ENCODE peak calls at places on chromosomes 11 and 22, in eight cellular contexts. C is adrenal gland, K is astrocyte of the spinal cord, S is upper lobe of right lung, D is WTC11, U is heart right ventricle, L is brain microvascular endothelial cell, V is colonic mucosa. W is an unnamed sample.

GRCh38 chr11:70024036-70024772 is 53.9 kb upstream of the ANO1 start:
- DNase-seq in C (no peak), D (no peak), U (no peak), L (no peak), K (no peak), V (no peak), S (no peak), W (no peak)

GRCh38 chr11:26931248-26931631 is 62.7 kb upstream of the FIBIN start:
- DNase-seq in L (no peak), D (no peak), S (no peak), U (no peak), V (no peak), C (no peak), K (peak; percentile 61), W (no peak)

GRCh38 chr11:107859459-107860239 is 1.1 kb upstream of the SLC35F2 start:
- DNase-seq in L (no peak), K (no peak), S (no peak), D (peak; percentile 51), V (peak; percentile 76), U (peak; percentile 43), C (peak; percentile 30), W (no peak)

GRCh38 chr11:101096036-101096704 is 33.4 kb downstream of the PGR start:
- DNase-seq in D (peak; percentile 15), S (no peak), U (peak; percentile 23), V (no peak), L (peak; percentile 11), K (peak; percentile 6), C (peak; percentile 44), W (no peak)

GRCh38 chr22:19681863-19682245 is 32.4 kb upstream of the SEPTIN5 start:
- DNase-seq in V (no peak), S (no peak), K (no peak), L (no peak), C (no peak), U (no peak), D (no peak), W (no peak)

GRCh38 chr11:133927690-133928627 is 28.8 kb downstream of the IGSF9B start:
- DNase-seq in C (peak; percentile 70), K (peak; percentile 35), S (peak; percentile 80), L (peak; percentile 45), U (peak; percentile 67), V (peak; percentile 81), D (peak; percentile 83), W (peak; percentile 77)

GRCh38 chr11:9004310-9004945 is 627 bp upstream of the NRIP3 start:
- DNase-seq in D (peak; percentile 68), L (no peak), U (peak; percentile 21), S (peak; percentile 68), C (no peak), K (no peak), V (no peak), W (peak; percentile 3)

GRCh38 chr22:18068381-18068988 is 9.3 kb upstream of the PEX26 start:
- DNase-seq in D (no peak), V (no peak), S (peak; percentile 10), U (no peak), L (no peak), C (peak; percentile 13), K (no peak), W (no peak)

GRCh38 chr22:17707526-17707925 is 66.7 kb downstream of the BID start:
- DNase-seq in V (no peak), D (no peak), L (no peak), S (no peak), C (no peak), U (no peak), K (peak; percentile 48), W (no peak)

GRCh38 chr11:57514538-57515331 is 767 bp downstream of the SLC43A1 start:
- DNase-seq in U (peak; percentile 73), L (peak; percentile 16), D (peak; percentile 56), V (peak; percentile 83), S (peak; percentile 82), K (peak; percentile 30), C (peak; percentile 65), W (peak; percentile 15)

GRCh38 chr11:86576946-86577624 is 95.3 kb downstream of the ME3 start:
- DNase-seq in V (no peak), S (no peak), D (no peak), U (no peak), L (no peak), C (no peak), K (no peak), W (no peak)

GRCh38 chr11:132073787-132074186 is 703.4 kb downstream of the NTM start:
- DNase-seq in V (no peak), S (no peak), K (no peak), U (no peak), C (no peak), L (no peak), D (no peak), W (no peak)

GRCh38 chr11:78370406-78371172 is 47.0 kb downstream of the GAB2 start:
- DNase-seq in L (peak; percentile 38), V (no peak), S (no peak), D (no peak), C (no peak), K (peak; percentile 32), U (no peak), W (no peak)

GRCh38 chr11:877565-877964 is 33.0 kb downstream of the CHID1 start:
- DNase-seq in D (peak; percentile 82), K (no peak), C (no peak), V (no peak), S (no peak), L (no peak), U (no peak), W (no peak)

GRCh38 chr11:122981388-122982264 is at the start of gene BSX:
- DNase-seq in K (peak; percentile 47), D (peak; percentile 95), V (peak; percentile 38), S (peak; percentile 78), C (peak; percentile 64), U (peak; percentile 52), L (peak; percentile 38), W (peak; percentile 73)

GRCh38 chr11:63020671-63021255 is 5.1 kb upstream of the SLC22A8 start:
- DNase-seq in U (no peak), C (no peak), K (no peak), D (peak; percentile 85), L (no peak), V (peak; percentile 35), S (no peak), W (peak; percentile 33)

GRCh38 chr11:108496643-108497256 is 1.4 kb downstream of the POGLUT3 start:
- DNase-seq in K (peak; percentile 29), S (no peak), U (no peak), L (no peak), C (no peak), V (no peak), D (no peak), W (no peak)

GRCh38 chr11:133713406-133713805 is 131.9 kb downstream of the SPATA19 start:
- DNase-seq in L (no peak), S (no peak), D (no peak), K (no peak), U (no peak), C (no peak), V (no peak), W (no peak)

GRCh38 chr11:131136476-131136875 is 220.2 kb upstream of the SNX19 start:
- DNase-seq in C (no peak), U (no peak), V (no peak), D (no peak), L (peak; percentile 65), S (no peak), K (no peak), W (no peak)

GRCh38 chr11:8597182-8597581 is 3.2 kb upstream of the STK33 start:
- DNase-seq in V (no peak), S (no peak), C (no peak), D (no peak), K (peak; percentile 30), U (no peak), L (peak; percentile 76), W (no peak)

GRCh38 chr11:128908391-128909246 is 17.5 kb downstream of the KCNJ5 start:
- DNase-seq in V (peak; percentile 70), D (no peak), U (peak; percentile 72), S (no peak), K (peak; percentile 48), C (peak; percentile 90), L (peak; percentile 42), W (no peak)

GRCh38 chr22:37545703-37546435 is 14.4 kb upstream of the CDC42EP1 start:
- DNase-seq in K (peak; percentile 97), S (peak; percentile 94), C (peak; percentile 98), D (peak; percentile 92), U (peak; percentile 94), L (peak; percentile 83), V (peak; percentile 95), W (peak; percentile 61)

GRCh38 chr22:49170053-49170452 is 657.6 kb downstream of the BRD1 start:
- DNase-seq in S (no peak), D (peak; percentile 36), V (no peak), L (no peak), U (no peak), C (no peak), K (no peak), W (no peak)

GRCh38 chr11:71198823-71199165 is 53.6 kb downstream of the SHANK2 start:
- DNase-seq in L (no peak), V (no peak), U (no peak), D (no peak), C (no peak), K (no peak), S (no peak), W (no peak)

DNA sequence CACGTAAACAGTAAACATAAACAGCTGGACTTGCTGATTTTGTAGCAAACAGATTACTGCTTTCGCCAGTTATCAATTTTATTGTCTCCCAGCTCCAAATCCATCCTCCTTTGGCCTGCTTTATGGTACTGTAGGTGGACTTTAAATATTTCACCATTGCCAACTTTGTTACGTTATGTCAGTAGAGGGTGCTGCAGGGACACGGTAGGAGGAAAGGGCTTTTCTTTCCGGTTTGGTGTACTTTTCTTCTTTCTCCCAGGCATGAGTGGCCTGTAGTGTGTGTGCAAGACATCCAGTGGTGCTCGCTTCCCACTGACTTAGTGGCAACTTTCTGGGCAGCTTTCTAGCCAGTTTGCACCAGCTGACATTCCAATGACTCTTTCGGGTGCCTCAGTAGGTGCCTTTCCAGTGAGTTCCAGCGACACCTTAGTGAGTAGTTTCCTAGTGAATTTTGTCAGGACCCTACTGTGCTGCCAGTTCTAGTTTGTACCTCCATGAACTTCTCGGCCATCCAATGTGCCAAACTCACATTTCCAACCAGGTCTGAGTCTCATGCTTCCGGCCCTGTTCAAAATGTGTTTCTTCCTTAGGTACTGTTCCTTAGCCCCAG is 267.6 kb upstream of the TENM4 start:
- DNase-seq in C (peak; percentile 18), K (peak; percentile 41), D (peak; percentile 23), L (peak; percentile 52), V (peak; percentile 26), U (no peak), S (no peak), W (peak; percentile 35)
- TF ChIP-seq CTCF in C (peak; percentile 40), K (peak; percentile 49), D (peak; percentile 26), L (peak; percentile 71), V (peak; percentile 35), U (peak; percentile 28), S (peak; percentile 39), W (peak; percentile 77)

GRCh38 chr11:74720596-74721478 is 10.4 kb downstream of the CHRDL2 start:
- DNase-seq in C (peak; percentile 36), U (peak; percentile 77), K (no peak), V (peak; percentile 66), S (peak; percentile 76), L (no peak), D (no peak), W (no peak)
- TF ChIP-seq CTCF in C (no peak), U (no peak), K (no peak), V (no peak), S (no peak), L (no peak), D (no peak), W (no peak)

GRCh38 chr11:45180158-45180887 is 33.9 kb downstream of the PRDM11 start:
- DNase-seq in V (peak; percentile 70), S (peak; percentile 85), C (peak; percentile 68), L (no peak), K (no peak), U (peak; percentile 67), D (peak; percentile 63), W (peak; percentile 36)
- TF ChIP-seq CTCF in V (peak; percentile 46), S (peak; percentile 44), C (peak; percentile 45), L (peak; percentile 48), K (peak; percentile 44), U (peak; percentile 49), D (no peak), W (peak; percentile 49)

GRCh38 chr11:17538731-17539130 is 5.5 kb downstream of the USH1C start:
- DNase-seq in K (no peak), V (no peak), U (no peak), S (no peak), D (no peak), C (no peak), L (no peak), W (no peak)
- TF ChIP-seq CTCF in K (no peak), V (no peak), U (no peak), S (no peak), D (no peak), C (no peak), L (no peak), W (no peak)